ENCODE peak calls at places on chromosomes 1 and 21, in five cellular contexts. One of them, this sample, is unnamed.

GRCh38 chr1:246769306-246769705 is 45.1 kb downstream of the SCCPDH start:
- DNase-seq in A549: no peak
- DNase-seq in activated T-cell treated with anti-CD3 and anti-CD28 coated beads, Interleukin-2, amount 50 U/mL, for 72 hours: no peak
- DNase-seq in activated CD4-positive, CD25-positive, alpha-beta regulatory T cell treated with anti-CD3 and anti-CD28 coated beads, Interleukin-2, amount 50 U/mL, for 16 hours: no peak
- DNase-seq in NCI-H1105 treated with DMSO at 0.1 percent for 48 hours: no peak
- DNase-seq in this sample: no peak

GRCh38 chr1:117636637-117637425 is 31.0 kb downstream of the TENT5C start:
- DNase-seq in A549: no peak
- DNase-seq in activated T-cell treated with anti-CD3 and anti-CD28 coated beads, Interleukin-2, amount 50 U/mL, for 72 hours: no peak
- DNase-seq in activated CD4-positive, CD25-positive, alpha-beta regulatory T cell treated with anti-CD3 and anti-CD28 coated beads, Interleukin-2, amount 50 U/mL, for 16 hours: no peak
- DNase-seq in NCI-H1105 treated with DMSO at 0.1 percent for 48 hours: no peak
- DNase-seq in this sample: no peak

GRCh38 chr1:111417755-111418154 is 9.8 kb downstream of the OVGP1 start:
- DNase-seq in A549: no peak
- DNase-seq in activated T-cell treated with anti-CD3 and anti-CD28 coated beads, Interleukin-2, amount 50 U/mL, for 72 hours: no peak
- DNase-seq in activated CD4-positive, CD25-positive, alpha-beta regulatory T cell treated with anti-CD3 and anti-CD28 coated beads, Interleukin-2, amount 50 U/mL, for 16 hours: no peak
- DNase-seq in NCI-H1105 treated with DMSO at 0.1 percent for 48 hours: no peak
- DNase-seq in this sample: no peak

GRCh38 chr1:200894712-200895447 is at the start of gene INAVA:
- DNase-seq in A549: no peak
- DNase-seq in activated T-cell treated with anti-CD3 and anti-CD28 coated beads, Interleukin-2, amount 50 U/mL, for 72 hours: no peak
- DNase-seq in activated CD4-positive, CD25-positive, alpha-beta regulatory T cell treated with anti-CD3 and anti-CD28 coated beads, Interleukin-2, amount 50 U/mL, for 16 hours: no peak
- DNase-seq in NCI-H1105 treated with DMSO at 0.1 percent for 48 hours: peak
- DNase-seq in this sample: peak

GRCh38 chr1:81731989-81732388 is 68.7 kb upstream of the ADGRL2 start:
- DNase-seq in A549: no peak
- DNase-seq in activated T-cell treated with anti-CD3 and anti-CD28 coated beads, Interleukin-2, amount 50 U/mL, for 72 hours: no peak
- DNase-seq in activated CD4-positive, CD25-positive, alpha-beta regulatory T cell treated with anti-CD3 and anti-CD28 coated beads, Interleukin-2, amount 50 U/mL, for 16 hours: no peak
- DNase-seq in NCI-H1105 treated with DMSO at 0.1 percent for 48 hours: no peak
- DNase-seq in this sample: no peak

GRCh38 chr1:24963099-24963872 is 33.2 kb upstream of the RUNX3 start:
- DNase-seq in A549: no peak
- DNase-seq in activated T-cell treated with anti-CD3 and anti-CD28 coated beads, Interleukin-2, amount 50 U/mL, for 72 hours: no peak
- DNase-seq in activated CD4-positive, CD25-positive, alpha-beta regulatory T cell treated with anti-CD3 and anti-CD28 coated beads, Interleukin-2, amount 50 U/mL, for 16 hours: no peak
- DNase-seq in NCI-H1105 treated with DMSO at 0.1 percent for 48 hours: no peak
- DNase-seq in this sample: no peak

GRCh38 chr1:240491156-240491555 is 120.8 kb downstream of the GREM2 start:
- DNase-seq in A549: no peak
- DNase-seq in activated T-cell treated with anti-CD3 and anti-CD28 coated beads, Interleukin-2, amount 50 U/mL, for 72 hours: no peak
- DNase-seq in activated CD4-positive, CD25-positive, alpha-beta regulatory T cell treated with anti-CD3 and anti-CD28 coated beads, Interleukin-2, amount 50 U/mL, for 16 hours: no peak
- DNase-seq in NCI-H1105 treated with DMSO at 0.1 percent for 48 hours: no peak
- DNase-seq in this sample: no peak

GRCh38 chr1:85571830-85572229 is 8.7 kb upstream of the CCN1 start:
- DNase-seq in A549: no peak
- DNase-seq in activated T-cell treated with anti-CD3 and anti-CD28 coated beads, Interleukin-2, amount 50 U/mL, for 72 hours: peak
- DNase-seq in activated CD4-positive, CD25-positive, alpha-beta regulatory T cell treated with anti-CD3 and anti-CD28 coated beads, Interleukin-2, amount 50 U/mL, for 16 hours: no peak
- DNase-seq in NCI-H1105 treated with DMSO at 0.1 percent for 48 hours: no peak
- DNase-seq in this sample: no peak

GRCh38 chr1:208007319-208007937 is 96.5 kb upstream of the CD34 start:
- DNase-seq in A549: no peak
- DNase-seq in activated T-cell treated with anti-CD3 and anti-CD28 coated beads, Interleukin-2, amount 50 U/mL, for 72 hours: no peak
- DNase-seq in activated CD4-positive, CD25-positive, alpha-beta regulatory T cell treated with anti-CD3 and anti-CD28 coated beads, Interleukin-2, amount 50 U/mL, for 16 hours: no peak
- DNase-seq in NCI-H1105 treated with DMSO at 0.1 percent for 48 hours: no peak
- DNase-seq in this sample: no peak

GRCh38 chr1:179867493-179868330 is 9.9 kb downstream of the TOR1AIP2 start:
- DNase-seq in A549: peak
- DNase-seq in activated T-cell treated with anti-CD3 and anti-CD28 coated beads, Interleukin-2, amount 50 U/mL, for 72 hours: peak
- DNase-seq in activated CD4-positive, CD25-positive, alpha-beta regulatory T cell treated with anti-CD3 and anti-CD28 coated beads, Interleukin-2, amount 50 U/mL, for 16 hours: peak
- DNase-seq in NCI-H1105 treated with DMSO at 0.1 percent for 48 hours: peak
- DNase-seq in this sample: peak

GRCh38 chr1:21508580-21509350 is 458 bp upstream of the ALPL start:
- DNase-seq in A549: peak
- DNase-seq in activated T-cell treated with anti-CD3 and anti-CD28 coated beads, Interleukin-2, amount 50 U/mL, for 72 hours: peak
- DNase-seq in activated CD4-positive, CD25-positive, alpha-beta regulatory T cell treated with anti-CD3 and anti-CD28 coated beads, Interleukin-2, amount 50 U/mL, for 16 hours: peak
- DNase-seq in NCI-H1105 treated with DMSO at 0.1 percent for 48 hours: no peak
- DNase-seq in this sample: peak

GRCh38 chr1:7679873-7680790 is 91.0 kb upstream of the VAMP3 start:
- DNase-seq in A549: peak
- DNase-seq in activated T-cell treated with anti-CD3 and anti-CD28 coated beads, Interleukin-2, amount 50 U/mL, for 72 hours: peak
- DNase-seq in activated CD4-positive, CD25-positive, alpha-beta regulatory T cell treated with anti-CD3 and anti-CD28 coated beads, Interleukin-2, amount 50 U/mL, for 16 hours: no peak
- DNase-seq in NCI-H1105 treated with DMSO at 0.1 percent for 48 hours: peak
- DNase-seq in this sample: peak

GRCh38 chr1:20250346-20250989 is 40.2 kb upstream of the VWA5B1 start:
- DNase-seq in A549: peak
- DNase-seq in activated T-cell treated with anti-CD3 and anti-CD28 coated beads, Interleukin-2, amount 50 U/mL, for 72 hours: peak
- DNase-seq in activated CD4-positive, CD25-positive, alpha-beta regulatory T cell treated with anti-CD3 and anti-CD28 coated beads, Interleukin-2, amount 50 U/mL, for 16 hours: no peak
- DNase-seq in NCI-H1105 treated with DMSO at 0.1 percent for 48 hours: peak
- DNase-seq in this sample: no peak

GRCh38 chr1:236795757-236796719 is 946 bp downstream of the MTR start:
- DNase-seq in A549: no peak
- DNase-seq in activated T-cell treated with anti-CD3 and anti-CD28 coated beads, Interleukin-2, amount 50 U/mL, for 72 hours: peak
- DNase-seq in activated CD4-positive, CD25-positive, alpha-beta regulatory T cell treated with anti-CD3 and anti-CD28 coated beads, Interleukin-2, amount 50 U/mL, for 16 hours: peak
- DNase-seq in NCI-H1105 treated with DMSO at 0.1 percent for 48 hours: no peak
- DNase-seq in this sample: peak

GRCh38 chr1:150144606-150145005 is 5.1 kb upstream of the PLEKHO1 start:
- DNase-seq in A549: no peak
- DNase-seq in activated T-cell treated with anti-CD3 and anti-CD28 coated beads, Interleukin-2, amount 50 U/mL, for 72 hours: no peak
- DNase-seq in activated CD4-positive, CD25-positive, alpha-beta regulatory T cell treated with anti-CD3 and anti-CD28 coated beads, Interleukin-2, amount 50 U/mL, for 16 hours: no peak
- DNase-seq in NCI-H1105 treated with DMSO at 0.1 percent for 48 hours: no peak
- DNase-seq in this sample: no peak

GRCh38 chr1:206931709-206932108 is 10.0 kb upstream of the FCMR start:
- DNase-seq in A549: no peak
- DNase-seq in activated T-cell treated with anti-CD3 and anti-CD28 coated beads, Interleukin-2, amount 50 U/mL, for 72 hours: no peak
- DNase-seq in activated CD4-positive, CD25-positive, alpha-beta regulatory T cell treated with anti-CD3 and anti-CD28 coated beads, Interleukin-2, amount 50 U/mL, for 16 hours: no peak
- DNase-seq in NCI-H1105 treated with DMSO at 0.1 percent for 48 hours: no peak
- DNase-seq in this sample: no peak

GRCh38 chr1:164602142-164602429 is 43.1 kb downstream of the PBX1 start:
- DNase-seq in A549: no peak
- DNase-seq in activated T-cell treated with anti-CD3 and anti-CD28 coated beads, Interleukin-2, amount 50 U/mL, for 72 hours: no peak
- DNase-seq in activated CD4-positive, CD25-positive, alpha-beta regulatory T cell treated with anti-CD3 and anti-CD28 coated beads, Interleukin-2, amount 50 U/mL, for 16 hours: no peak
- DNase-seq in NCI-H1105 treated with DMSO at 0.1 percent for 48 hours: peak
- DNase-seq in this sample: peak

GRCh38 chr1:193181985-193182384 is 4.4 kb downstream of the B3GALT2 start:
- DNase-seq in A549: no peak
- DNase-seq in activated T-cell treated with anti-CD3 and anti-CD28 coated beads, Interleukin-2, amount 50 U/mL, for 72 hours: no peak
- DNase-seq in activated CD4-positive, CD25-positive, alpha-beta regulatory T cell treated with anti-CD3 and anti-CD28 coated beads, Interleukin-2, amount 50 U/mL, for 16 hours: no peak
- DNase-seq in NCI-H1105 treated with DMSO at 0.1 percent for 48 hours: no peak
- DNase-seq in this sample: no peak

GRCh38 chr1:43440358-43440757 is 13.4 kb downstream of the HYI start:
- DNase-seq in A549: no peak
- DNase-seq in activated T-cell treated with anti-CD3 and anti-CD28 coated beads, Interleukin-2, amount 50 U/mL, for 72 hours: no peak
- DNase-seq in activated CD4-positive, CD25-positive, alpha-beta regulatory T cell treated with anti-CD3 and anti-CD28 coated beads, Interleukin-2, amount 50 U/mL, for 16 hours: no peak
- DNase-seq in NCI-H1105 treated with DMSO at 0.1 percent for 48 hours: peak
- DNase-seq in this sample: no peak

GRCh38 chr21:40667964-40668363 is 179.0 kb downstream of the DSCAM start:
- DNase-seq in A549: no peak
- DNase-seq in activated T-cell treated with anti-CD3 and anti-CD28 coated beads, Interleukin-2, amount 50 U/mL, for 72 hours: no peak
- DNase-seq in activated CD4-positive, CD25-positive, alpha-beta regulatory T cell treated with anti-CD3 and anti-CD28 coated beads, Interleukin-2, amount 50 U/mL, for 16 hours: no peak
- DNase-seq in NCI-H1105 treated with DMSO at 0.1 percent for 48 hours: no peak
- DNase-seq in this sample: no peak

GRCh38 chr1:95069711-95070093 is 3.0 kb downstream of the ALG14 start:
- DNase-seq in A549: no peak
- DNase-seq in activated T-cell treated with anti-CD3 and anti-CD28 coated beads, Interleukin-2, amount 50 U/mL, for 72 hours: no peak
- DNase-seq in activated CD4-positive, CD25-positive, alpha-beta regulatory T cell treated with anti-CD3 and anti-CD28 coated beads, Interleukin-2, amount 50 U/mL, for 16 hours: no peak
- DNase-seq in NCI-H1105 treated with DMSO at 0.1 percent for 48 hours: no peak
- DNase-seq in this sample: no peak

GRCh38 chr21:41432567-41433460 is 6.8 kb downstream of the MX1 start:
- DNase-seq in A549: no peak
- DNase-seq in activated T-cell treated with anti-CD3 and anti-CD28 coated beads, Interleukin-2, amount 50 U/mL, for 72 hours: no peak
- DNase-seq in activated CD4-positive, CD25-positive, alpha-beta regulatory T cell treated with anti-CD3 and anti-CD28 coated beads, Interleukin-2, amount 50 U/mL, for 16 hours: no peak
- DNase-seq in NCI-H1105 treated with DMSO at 0.1 percent for 48 hours: no peak
- DNase-seq in this sample: no peak

GRCh38 chr1:20390589-20391331 is 95.2 kb downstream of the CAMK2N1 start:
- DNase-seq in A549: no peak
- DNase-seq in activated T-cell treated with anti-CD3 and anti-CD28 coated beads, Interleukin-2, amount 50 U/mL, for 72 hours: no peak
- DNase-seq in activated CD4-positive, CD25-positive, alpha-beta regulatory T cell treated with anti-CD3 and anti-CD28 coated beads, Interleukin-2, amount 50 U/mL, for 16 hours: no peak
- DNase-seq in NCI-H1105 treated with DMSO at 0.1 percent for 48 hours: no peak
- DNase-seq in this sample: no peak

GRCh38 chr1:210321131-210321530 is 7.6 kb upstream of the HHAT start:
- DNase-seq in A549: no peak
- DNase-seq in activated T-cell treated with anti-CD3 and anti-CD28 coated beads, Interleukin-2, amount 50 U/mL, for 72 hours: no peak
- DNase-seq in activated CD4-positive, CD25-positive, alpha-beta regulatory T cell treated with anti-CD3 and anti-CD28 coated beads, Interleukin-2, amount 50 U/mL, for 16 hours: no peak
- DNase-seq in NCI-H1105 treated with DMSO at 0.1 percent for 48 hours: peak
- DNase-seq in this sample: no peak

GRCh38 chr1:226097866-226098625 is 35.5 kb downstream of the H3-3A start:
- DNase-seq in A549: no peak
- DNase-seq in activated T-cell treated with anti-CD3 and anti-CD28 coated beads, Interleukin-2, amount 50 U/mL, for 72 hours: no peak
- DNase-seq in activated CD4-positive, CD25-positive, alpha-beta regulatory T cell treated with anti-CD3 and anti-CD28 coated beads, Interleukin-2, amount 50 U/mL, for 16 hours: no peak
- DNase-seq in NCI-H1105 treated with DMSO at 0.1 percent for 48 hours: no peak
- DNase-seq in this sample: no peak

GRCh38 chr1:61434276-61434675 is 290.7 kb downstream of the TM2D1 start:
- DNase-seq in A549: no peak
- DNase-seq in activated T-cell treated with anti-CD3 and anti-CD28 coated beads, Interleukin-2, amount 50 U/mL, for 72 hours: no peak
- DNase-seq in activated CD4-positive, CD25-positive, alpha-beta regulatory T cell treated with anti-CD3 and anti-CD28 coated beads, Interleukin-2, amount 50 U/mL, for 16 hours: no peak
- DNase-seq in NCI-H1105 treated with DMSO at 0.1 percent for 48 hours: no peak
- DNase-seq in this sample: no peak

GRCh38 chr21:39336457-39337008 is 12.4 kb downstream of the HMGN1 start:
- DNase-seq in A549: no peak
- DNase-seq in activated T-cell treated with anti-CD3 and anti-CD28 coated beads, Interleukin-2, amount 50 U/mL, for 72 hours: no peak
- DNase-seq in activated CD4-positive, CD25-positive, alpha-beta regulatory T cell treated with anti-CD3 and anti-CD28 coated beads, Interleukin-2, amount 50 U/mL, for 16 hours: no peak
- DNase-seq in NCI-H1105 treated with DMSO at 0.1 percent for 48 hours: no peak
- DNase-seq in this sample: no peak

GRCh38 chr1:1132042-1132927 is 16.4 kb upstream of the C1orf159 start:
- DNase-seq in A549: no peak
- DNase-seq in activated T-cell treated with anti-CD3 and anti-CD28 coated beads, Interleukin-2, amount 50 U/mL, for 72 hours: no peak
- DNase-seq in activated CD4-positive, CD25-positive, alpha-beta regulatory T cell treated with anti-CD3 and anti-CD28 coated beads, Interleukin-2, amount 50 U/mL, for 16 hours: no peak
- DNase-seq in NCI-H1105 treated with DMSO at 0.1 percent for 48 hours: no peak
- DNase-seq in this sample: peak

GRCh38 chr1:109509176-109510134 is at the start of gene AMIGO1:
- DNase-seq in A549: peak
- DNase-seq in activated T-cell treated with anti-CD3 and anti-CD28 coated beads, Interleukin-2, amount 50 U/mL, for 72 hours: peak
- DNase-seq in activated CD4-positive, CD25-positive, alpha-beta regulatory T cell treated with anti-CD3 and anti-CD28 coated beads, Interleukin-2, amount 50 U/mL, for 16 hours: peak
- DNase-seq in NCI-H1105 treated with DMSO at 0.1 percent for 48 hours: peak
- DNase-seq in this sample: peak